ENCODE peak calls at places on chromosomes 16 and 17, in ten cellular contexts. B is cardiac fibroblast, P is vagina, T is colonic mucosa, A is AG04450, H is body of pancreas, F is SJSA1, I is left ventricle myocardium inferior, G is fibroblast of mammary gland, Z is heart right ventricle. R is an unnamed sample.

GRCh38 chr16:64428463-64428862 is 693.4 kb downstream of the CDH11 start:
- DNase-seq in B (peak), P (no peak), T (no peak), A (peak), H (no peak), F (no peak), I (no peak), G (peak), Z (no peak), R (no peak)

GRCh38 chr17:45020354-45021138 is 30.9 kb downstream of the DCAKD start:
- DNase-seq in B (no peak), P (no peak), T (peak), A (no peak), H (peak), F (no peak), I (no peak), G (peak), Z (no peak), R (no peak)

GRCh38 chr16:47643610-47644009 is 182.5 kb downstream of the PHKB start:
- DNase-seq in B (peak), P (no peak), T (no peak), A (no peak), H (no peak), F (no peak), I (no peak), G (peak), Z (no peak), R (no peak)

GRCh38 chr16:71258371-71258770 is 27.8 kb upstream of the HYDIN start:
- DNase-seq in B (no peak), P (no peak), T (no peak), A (no peak), H (no peak), F (no peak), I (no peak), G (no peak), Z (no peak), R (no peak)

GRCh38 chr17:57919912-57920311 is 35.3 kb downstream of the CUEDC1 start:
- DNase-seq in B (no peak), P (no peak), T (no peak), A (no peak), H (no peak), F (no peak), I (no peak), G (no peak), Z (no peak), R (no peak)

GRCh38 chr17:64406321-64407200 is 15.9 kb upstream of the PECAM1 start:
- DNase-seq in B (peak), P (no peak), T (no peak), A (no peak), H (peak), F (no peak), I (no peak), G (peak), Z (no peak), R (no peak)

GRCh38 chr17:28577466-28577824 is 750 bp upstream of the ALDOC start:
- DNase-seq in B (no peak), P (no peak), T (no peak), A (no peak), H (no peak), F (no peak), I (no peak), G (no peak), Z (no peak), R (no peak)

GRCh38 chr17:73103661-73104335 is 11.3 kb upstream of the SLC39A11 start:
- DNase-seq in B (peak), P (no peak), T (no peak), A (no peak), H (no peak), F (no peak), I (no peak), G (no peak), Z (no peak), R (no peak)

GRCh38 chr17:77385750-77386501 is 245.2 kb downstream of the SEC14L1 start:
- DNase-seq in B (peak), P (no peak), T (no peak), A (no peak), H (no peak), F (no peak), I (peak), G (peak), Z (peak), R (no peak)

GRCh38 chr17:1727876-1728630 is 3.5 kb downstream of the WDR81 start:
- DNase-seq in B (no peak), P (peak), T (no peak), A (no peak), H (no peak), F (no peak), I (no peak), G (no peak), Z (no peak), R (no peak)

GRCh38 chr16:11632455-11632921 is 35.8 kb upstream of the SNN start:
- DNase-seq in B (peak), P (no peak), T (peak), A (peak), H (peak), F (peak), I (peak), G (peak), Z (peak), R (no peak)

GRCh38 chr16:16797239-16797638 is 418.3 kb downstream of the NPIPA7 start:
- DNase-seq in B (no peak), P (no peak), T (no peak), A (no peak), H (no peak), F (no peak), I (no peak), G (no peak), Z (no peak), R (no peak)

GRCh38 chr16:75296606-75297005 is 45.2 kb upstream of the BCAR1 start:
- DNase-seq in B (peak), P (no peak), T (no peak), A (no peak), H (peak), F (no peak), I (peak), G (peak), Z (peak), R (no peak)

GRCh38 chr17:79011451-79012147 is 2.0 kb upstream of the CANT1 start:
- DNase-seq in B (peak), P (no peak), T (no peak), A (no peak), H (no peak), F (no peak), I (no peak), G (peak), Z (no peak), R (no peak)

GRCh38 chr17:48997827-48998556 is 807 bp downstream of the IGF2BP1 start:
- DNase-seq in B (no peak), P (peak), T (no peak), A (no peak), H (no peak), F (no peak), I (no peak), G (no peak), Z (no peak), R (no peak)

GRCh38 chr16:2250652-2251280 is 621 bp downstream of the ECI1 start:
- DNase-seq in B (peak), P (no peak), T (peak), A (no peak), H (peak), F (peak), I (no peak), G (no peak), Z (no peak), R (peak)
- H3K4me3 ChIP-seq in B (peak), P (peak), T (peak), A (peak), H (peak), F (peak), I (peak), G (peak), Z (peak), R (peak)

GRCh38 chr17:47789611-47790520 is 31.7 kb downstream of the OSBPL7 start:
- DNase-seq in B (peak), P (no peak), T (peak), A (no peak), H (peak), F (peak), I (peak), G (peak), Z (peak), R (peak)
- H3K4me3 ChIP-seq in B (peak), P (peak), T (peak), A (peak), H (peak), F (peak), I (peak), G (peak), Z (peak), R (peak)

GRCh38 chr17:40561294-40561870 is 3.9 kb downstream of the CCR7 start:
- DNase-seq in B (peak), P (no peak), T (no peak), A (no peak), H (no peak), F (no peak), I (no peak), G (no peak), Z (no peak), R (no peak)

GRCh38 chr17:40559016-40559853 is 6.0 kb downstream of the CCR7 start:
- DNase-seq in B (peak), P (peak), T (no peak), A (no peak), H (no peak), F (no peak), I (no peak), G (peak), Z (no peak), R (no peak)

GRCh38 chr17:40559954-40560591 is 5.2 kb downstream of the CCR7 start:
- DNase-seq in B (peak), P (peak), T (peak), A (peak), H (peak), F (peak), I (peak), G (peak), Z (peak), R (peak)

GRCh38 chr17:40561871-40562611 is 3.2 kb downstream of the CCR7 start:
- DNase-seq in B (peak), P (no peak), T (no peak), A (no peak), H (no peak), F (no peak), I (no peak), G (no peak), Z (no peak), R (no peak)

DNA sequence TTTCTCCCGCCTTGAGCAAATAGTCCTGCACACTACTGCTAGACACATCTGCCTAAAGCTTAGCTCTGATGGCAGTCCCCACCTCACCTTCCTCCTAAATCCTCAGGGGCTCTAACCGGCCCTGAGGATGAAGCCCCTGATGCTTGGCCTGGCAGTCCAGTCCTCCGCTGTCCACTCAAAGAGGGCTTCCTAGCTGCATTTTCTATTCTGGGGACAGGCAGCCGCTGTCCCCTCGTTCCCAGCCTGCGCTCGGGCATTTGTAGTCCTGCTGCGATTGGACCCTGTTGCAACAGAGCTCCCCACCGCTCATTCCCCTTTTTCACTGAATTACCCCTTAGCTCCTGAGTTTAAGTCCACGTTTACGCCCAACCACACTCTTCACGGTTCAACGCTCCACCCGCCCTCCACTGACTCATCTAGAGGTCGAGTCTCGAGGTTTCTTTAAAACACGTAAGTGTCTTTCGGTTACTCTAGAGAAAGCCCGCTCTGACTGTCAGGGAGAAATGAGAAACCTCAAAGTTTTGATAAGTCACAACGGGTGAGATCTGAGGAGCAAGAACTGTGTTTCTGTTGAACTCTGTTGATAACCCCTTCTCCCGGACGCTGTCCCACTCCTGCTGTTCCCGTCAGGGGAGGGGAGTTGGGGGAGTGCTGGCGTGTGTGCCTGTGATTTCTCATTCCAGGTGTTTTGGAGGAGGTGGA is 4.5 kb downstream of the CCR7 start:
- DNase-seq in B (peak), P (peak), T (peak), A (no peak), H (no peak), F (no peak), I (no peak), G (peak), Z (no peak), R (peak)
- H3K4me3 ChIP-seq in B (no peak), P (no peak), T (peak), A (no peak), H (no peak), F (no peak), I (peak), G (no peak), Z (peak), R (peak)

DNA sequence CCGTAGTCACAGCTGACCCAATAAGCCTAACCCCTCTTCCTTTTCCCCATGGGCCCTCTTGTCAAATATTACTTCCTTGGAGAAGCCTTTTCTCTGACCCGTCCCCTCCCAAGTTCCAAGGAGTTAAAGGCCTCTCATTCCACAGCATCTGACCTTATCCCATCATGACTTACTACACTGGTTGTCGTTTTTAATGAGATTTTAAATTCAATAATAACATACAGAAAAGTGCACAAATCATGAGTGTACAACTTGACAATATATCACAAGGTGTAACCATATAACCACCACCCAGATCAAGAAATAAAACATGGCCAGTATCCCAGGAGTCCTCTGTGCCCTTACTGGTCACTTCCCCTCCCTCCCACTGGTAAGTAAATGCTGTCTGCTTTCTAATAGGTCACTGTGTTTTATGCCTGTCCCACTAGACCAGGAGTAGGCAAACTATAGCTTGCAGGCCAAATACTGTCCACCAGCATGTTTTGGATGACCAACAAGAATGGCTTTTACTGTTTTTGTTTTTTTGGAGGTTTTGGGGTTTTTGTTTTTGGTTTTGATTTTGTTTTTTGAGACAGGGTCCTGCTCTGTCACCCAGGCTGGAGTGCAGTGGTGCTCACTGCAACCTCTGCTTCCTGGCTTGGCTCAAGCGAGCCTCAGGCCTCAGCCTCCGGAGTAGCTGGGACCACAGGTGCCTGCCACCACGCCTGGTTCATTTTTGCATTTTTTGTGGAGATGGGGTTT is 1.2 kb upstream of the FDXR start:
- DNase-seq in B (no peak), P (no peak), T (no peak), A (no peak), H (no peak), F (no peak), I (no peak), G (no peak), Z (no peak), R (no peak)
- H3K4me3 ChIP-seq in B (peak), P (peak), T (peak), A (peak), H (no peak), F (peak), I (peak), G (peak), Z (peak), R (peak)

GRCh38 chr17:40515491-40516041 is 14.1 kb upstream of the TNS4 start:
- DNase-seq in B (no peak), P (no peak), T (no peak), A (no peak), H (no peak), F (no peak), I (no peak), G (no peak), Z (no peak), R (no peak)

GRCh38 chr17:40517286-40517662 is 15.9 kb upstream of the TNS4 start:
- DNase-seq in B (no peak), P (no peak), T (no peak), A (no peak), H (no peak), F (no peak), I (no peak), G (no peak), Z (no peak), R (no peak)

GRCh38 chr17:40517981-40518380 is 16.6 kb upstream of the TNS4 start:
- DNase-seq in B (no peak), P (no peak), T (no peak), A (no peak), H (no peak), F (no peak), I (no peak), G (no peak), Z (no peak), R (no peak)

GRCh38 chr17:40515011-40515410 is 13.6 kb upstream of the TNS4 start:
- DNase-seq in B (no peak), P (no peak), T (no peak), A (no peak), H (no peak), F (no peak), I (no peak), G (no peak), Z (no peak), R (no peak)

GRCh38 chr17:40516581-40517285 is 15.3 kb upstream of the TNS4 start:
- DNase-seq in B (peak), P (no peak), T (peak), A (no peak), H (no peak), F (peak), I (no peak), G (peak), Z (no peak), R (peak)
- H3K4me3 ChIP-seq in B (no peak), P (no peak), T (no peak), A (no peak), H (no peak), F (no peak), I (no peak), G (no peak), Z (peak), R (no peak)

GRCh38 chr16:51767564-51767963 is 616.5 kb upstream of the SALL1 start:
- DNase-seq in B (no peak), P (no peak), T (no peak), A (no peak), H (no peak), F (no peak), I (no peak), G (no peak), Z (no peak), R (no peak)

GRCh38 chr16:51773491-51773890 is 622.4 kb upstream of the SALL1 start:
- DNase-seq in B (no peak), P (no peak), T (no peak), A (no peak), H (no peak), F (no peak), I (no peak), G (no peak), Z (no peak), R (no peak)

GRCh38 chr16:51773051-51773450 is 622.0 kb upstream of the SALL1 start:
- DNase-seq in B (no peak), P (no peak), T (no peak), A (no peak), H (no peak), F (no peak), I (no peak), G (no peak), Z (no peak), R (no peak)
- H3K4me3 ChIP-seq in B (no peak), P (no peak), T (no peak), A (no peak), H (no peak), F (no peak), I (no peak), G (no peak), Z (no peak), R (no peak)

R was measured in small intestine.